ENCODE peak calls at places on chromosomes 2 and 18, in nine cellular contexts. W is HepG2, J is prostate gland, N is uterus, I is gastrocnemius medialis, Y is right lobe of liver, M is IMR-90, E is sigmoid colon, Q is HCT116. G is an unnamed sample. For H3K36me3, the result is how much of the 10 kb centered on the place peaks cover.

GRCh38 chr2:86631846-86632485 is 8.3 kb upstream of the RNF103 start:
- DNase-seq in M (no peak), Q (no peak), N (no peak), I (no peak), W (peak), J (peak), Y (no peak), E (no peak), G (no peak)

GRCh38 chr2:200302940-200303727 is 3.4 kb upstream of the SPATS2L start:
- DNase-seq in M (peak), Y (no peak), I (no peak), E (no peak), Q (peak), W (peak), J (no peak), N (no peak), G (no peak)

GRCh38 chr2:120436885-120437603 is 91.1 kb downstream of the INHBB start:
- DNase-seq in W (peak), J (peak), E (no peak), Q (peak), Y (peak), I (peak), M (peak), N (no peak), G (no peak)

GRCh38 chr18:26004827-26005226 is 85.6 kb downstream of the SS18 start:
- DNase-seq in J (no peak), M (no peak), E (no peak), W (no peak), Y (no peak), N (no peak), I (no peak), Q (no peak), G (no peak)

GRCh38 chr2:198309673-198310280 is 505.4 kb downstream of the PLCL1 start:
- DNase-seq in N (no peak), W (peak), M (peak), Y (no peak), E (no peak), J (no peak), Q (peak), I (no peak), G (no peak)

GRCh38 chr2:241389697-241390096 is 33.6 kb downstream of the FARP2 start:
- DNase-seq in M (no peak), J (no peak), I (no peak), Y (no peak), E (no peak), Q (no peak), W (no peak), N (no peak), G (no peak)

GRCh38 chr2:107777962-107778361 is 48.7 kb upstream of the RGPD4 start:
- DNase-seq in I (no peak), Q (no peak), M (no peak), N (no peak), Y (no peak), J (no peak), W (no peak), E (no peak), G (no peak)

GRCh38 chr2:48714240-48714639 is 41.3 kb downstream of the LHCGR start:
- DNase-seq in M (peak), J (no peak), Y (no peak), I (no peak), E (no peak), N (no peak), W (no peak), Q (no peak), G (no peak)

DNA sequence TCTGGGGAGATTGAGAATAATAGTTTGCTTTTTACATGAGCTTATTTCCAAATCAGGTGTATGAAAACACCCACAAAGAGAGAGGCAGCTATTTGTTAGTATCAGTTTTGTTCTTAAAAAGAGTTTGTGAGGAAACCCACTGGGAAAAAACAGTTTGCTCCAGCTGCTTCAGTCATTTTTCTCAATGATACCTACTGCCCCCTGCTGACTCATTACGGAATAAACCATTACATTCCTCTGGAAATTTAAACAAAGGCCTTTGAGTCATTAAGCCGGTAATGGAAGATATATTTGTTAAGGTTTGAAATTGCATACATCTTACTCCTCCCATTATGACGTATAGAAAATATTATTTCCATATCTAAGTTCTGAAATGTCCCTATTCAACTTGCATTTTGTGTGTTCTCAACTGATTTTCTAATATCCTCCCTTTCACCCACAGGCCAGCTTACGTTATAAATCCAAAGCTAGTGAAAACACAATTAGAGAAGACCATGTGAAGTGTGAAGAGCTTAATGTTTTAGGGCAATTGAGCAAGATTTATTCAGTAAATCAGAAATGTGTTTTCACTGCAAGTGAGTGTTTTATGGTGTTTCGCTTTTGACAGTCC is 761.6 kb downstream of the DSC3 start:
- DNase-seq in W (peak), I (no peak), J (peak), M (peak), N (no peak), E (no peak), Q (peak), Y (no peak), G (no peak)
- TF ChIP-seq CTCF in W (peak), I (peak), J (peak), M (peak), N (peak), E (no peak), Q (peak), Y (peak), G (peak)

DNA sequence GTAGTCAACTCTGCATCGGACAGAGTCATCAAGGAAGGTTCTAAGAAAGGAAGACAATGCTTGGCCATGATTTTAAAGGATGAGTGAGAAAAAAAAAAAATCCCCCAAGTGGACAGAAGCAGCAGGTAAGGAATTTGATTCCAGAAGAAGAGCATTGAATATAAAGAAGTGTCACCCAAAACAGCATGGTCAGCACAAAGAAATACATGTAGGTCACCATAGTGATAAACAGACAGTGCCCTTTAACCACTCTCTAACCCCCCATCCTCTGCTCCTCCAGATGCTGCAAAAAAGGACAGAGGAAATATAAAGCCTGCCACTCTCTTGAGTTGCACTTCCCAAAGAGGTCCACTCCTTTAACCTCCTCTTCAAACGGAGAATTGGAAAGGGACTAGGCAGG is 23.4 kb downstream of the FEZ2 start:
- DNase-seq in J (no peak), N (no peak), W (no peak), Q (no peak), Y (no peak), M (no peak), E (no peak), I (no peak), G (no peak)
- H3K36me3 ChIP-seq in J (under half), N (under half), W (half or more), Q (under half), Y (under half), M (under half), E (under half), I (under half), G (half or more)

GRCh38 chr2:62506421-62506750 is 391 bp upstream of the TMEM17 start:
- DNase-seq in J (no peak), I (no peak), Y (no peak), M (no peak), E (no peak), W (no peak), N (no peak), Q (no peak), G (no peak)

GRCh38 chr2:62501794-62502500 is 4.0 kb downstream of the TMEM17 start:
- DNase-seq in Q (no peak), E (no peak), N (no peak), J (no peak), I (no peak), Y (no peak), W (no peak), M (peak), G (no peak)

GRCh38 chr2:62504657-62505056 is 1.3 kb downstream of the TMEM17 start:
- DNase-seq in Y (no peak), N (no peak), W (no peak), M (no peak), E (no peak), I (no peak), J (no peak), Q (no peak), G (no peak)

GRCh38 chr2:62505109-62505508 is 886 bp downstream of the TMEM17 start:
- DNase-seq in E (no peak), N (no peak), M (no peak), Q (no peak), W (no peak), I (no peak), J (no peak), Y (no peak), G (no peak)

GRCh38 chr2:62505649-62506420 is at the start of gene TMEM17:
- DNase-seq in N (peak), Y (peak), E (peak), M (peak), I (peak), J (peak), Q (peak), W (no peak), G (peak)
- TF ChIP-seq POLR2A in N (peak), Y (peak), E (no peak), M (peak), I (peak), J (peak), Q (peak), W (no peak), G (no peak)

GRCh38 chr2:227932403-227932802 is 61.0 kb downstream of the DAW1 start:
- DNase-seq in N (no peak), E (no peak), W (no peak), I (no peak), M (no peak), Y (no peak), J (no peak), Q (no peak), G (no peak)
- TF ChIP-seq CTCF in N (no peak), E (no peak), W (peak), I (no peak), M (no peak), Y (no peak), J (no peak), Q (no peak), G (no peak)